ENCODE peak calls at places on chromosomes 4 and X, in eight cellular contexts. One of them, this sample, is unnamed.

GRCh38 chrX:107167163-107167921 is 38.9 kb downstream of the NUP62CL start:
- DNase-seq in naive thymus-derived CD8-positive, alpha-beta T cell: no peak
- DNase-seq in CD4-positive, CD25-positive, alpha-beta regulatory T cell: no peak
- DNase-seq in HFF-Myc: no peak
- DNase-seq in activated CD4-positive, alpha-beta T cell treated with anti-CD3 and anti-CD28 coated beads for 4 hours: no peak
- DNase-seq in fibroblast of the aortic adventitia: no peak
- DNase-seq in renal cortical epithelial cell: no peak
- DNase-seq in AG10803: no peak
- DNase-seq in this sample: no peak

GRCh38 chr4:17761062-17761461 is 20.4 kb downstream of the FAM184B start:
- DNase-seq in CD4-positive, CD25-positive, alpha-beta regulatory T cell: no peak
- DNase-seq in HFF-Myc: no peak
- DNase-seq in renal cortical epithelial cell: no peak
- DNase-seq in fibroblast of the aortic adventitia: no peak
- DNase-seq in AG10803: no peak
- DNase-seq in activated CD4-positive, alpha-beta T cell treated with anti-CD3 and anti-CD28 coated beads for 4 hours: no peak
- DNase-seq in naive thymus-derived CD8-positive, alpha-beta T cell: no peak
- DNase-seq in this sample: no peak

GRCh38 chr4:79358438-79358837 is 32.6 kb upstream of the NAA11 start:
- DNase-seq in naive thymus-derived CD8-positive, alpha-beta T cell: no peak
- DNase-seq in fibroblast of the aortic adventitia: no peak
- DNase-seq in renal cortical epithelial cell: no peak
- DNase-seq in activated CD4-positive, alpha-beta T cell treated with anti-CD3 and anti-CD28 coated beads for 4 hours: no peak
- DNase-seq in AG10803: no peak
- DNase-seq in CD4-positive, CD25-positive, alpha-beta regulatory T cell: no peak
- DNase-seq in HFF-Myc: no peak
- DNase-seq in this sample: no peak

GRCh38 chr4:65014078-65014477 is 604.8 kb upstream of the TECRL start:
- DNase-seq in CD4-positive, CD25-positive, alpha-beta regulatory T cell: no peak
- DNase-seq in activated CD4-positive, alpha-beta T cell treated with anti-CD3 and anti-CD28 coated beads for 4 hours: no peak
- DNase-seq in AG10803: no peak
- DNase-seq in naive thymus-derived CD8-positive, alpha-beta T cell: no peak
- DNase-seq in renal cortical epithelial cell: no peak
- DNase-seq in HFF-Myc: no peak
- DNase-seq in fibroblast of the aortic adventitia: no peak
- DNase-seq in this sample: no peak

GRCh38 chr4:7762376-7763040 is 177.2 kb downstream of the AFAP1 start:
- DNase-seq in CD4-positive, CD25-positive, alpha-beta regulatory T cell: no peak
- DNase-seq in fibroblast of the aortic adventitia: no peak
- DNase-seq in naive thymus-derived CD8-positive, alpha-beta T cell: no peak
- DNase-seq in AG10803: no peak
- DNase-seq in renal cortical epithelial cell: peak
- DNase-seq in activated CD4-positive, alpha-beta T cell treated with anti-CD3 and anti-CD28 coated beads for 4 hours: no peak
- DNase-seq in HFF-Myc: no peak
- DNase-seq in this sample: no peak

GRCh38 chr4:147461161-147461560 is 19.7 kb upstream of the EDNRA start:
- DNase-seq in CD4-positive, CD25-positive, alpha-beta regulatory T cell: no peak
- DNase-seq in naive thymus-derived CD8-positive, alpha-beta T cell: no peak
- DNase-seq in HFF-Myc: no peak
- DNase-seq in renal cortical epithelial cell: no peak
- DNase-seq in AG10803: no peak
- DNase-seq in fibroblast of the aortic adventitia: no peak
- DNase-seq in activated CD4-positive, alpha-beta T cell treated with anti-CD3 and anti-CD28 coated beads for 4 hours: no peak
- DNase-seq in this sample: no peak

GRCh38 chr4:186808635-186809018 is 85.0 kb upstream of the FAT1 start:
- DNase-seq in renal cortical epithelial cell: peak
- DNase-seq in AG10803: peak
- DNase-seq in fibroblast of the aortic adventitia: peak
- DNase-seq in HFF-Myc: no peak
- DNase-seq in CD4-positive, CD25-positive, alpha-beta regulatory T cell: no peak
- DNase-seq in naive thymus-derived CD8-positive, alpha-beta T cell: no peak
- DNase-seq in activated CD4-positive, alpha-beta T cell treated with anti-CD3 and anti-CD28 coated beads for 4 hours: no peak
- DNase-seq in this sample: no peak

GRCh38 chr4:112284662-112285411 is 867 bp downstream of the TIFA start:
- DNase-seq in naive thymus-derived CD8-positive, alpha-beta T cell: no peak
- DNase-seq in activated CD4-positive, alpha-beta T cell treated with anti-CD3 and anti-CD28 coated beads for 4 hours: no peak
- DNase-seq in AG10803: peak
- DNase-seq in CD4-positive, CD25-positive, alpha-beta regulatory T cell: no peak
- DNase-seq in fibroblast of the aortic adventitia: peak
- DNase-seq in HFF-Myc: no peak
- DNase-seq in renal cortical epithelial cell: peak
- DNase-seq in this sample: peak

GRCh38 chr4:41448935-41449334 is 89.0 kb upstream of the LIMCH1 start:
- DNase-seq in renal cortical epithelial cell: peak
- DNase-seq in CD4-positive, CD25-positive, alpha-beta regulatory T cell: no peak
- DNase-seq in activated CD4-positive, alpha-beta T cell treated with anti-CD3 and anti-CD28 coated beads for 4 hours: no peak
- DNase-seq in HFF-Myc: peak
- DNase-seq in fibroblast of the aortic adventitia: peak
- DNase-seq in AG10803: no peak
- DNase-seq in naive thymus-derived CD8-positive, alpha-beta T cell: no peak
- DNase-seq in this sample: no peak

GRCh38 chrX:18036394-18036793 is 175.3 kb upstream of the RAI2 start:
- DNase-seq in HFF-Myc: no peak
- DNase-seq in fibroblast of the aortic adventitia: no peak
- DNase-seq in AG10803: no peak
- DNase-seq in CD4-positive, CD25-positive, alpha-beta regulatory T cell: no peak
- DNase-seq in renal cortical epithelial cell: no peak
- DNase-seq in activated CD4-positive, alpha-beta T cell treated with anti-CD3 and anti-CD28 coated beads for 4 hours: no peak
- DNase-seq in naive thymus-derived CD8-positive, alpha-beta T cell: no peak
- DNase-seq in this sample: no peak

GRCh38 chr4:26987191-26987590 is 126.5 kb downstream of the STIM2 start:
- DNase-seq in activated CD4-positive, alpha-beta T cell treated with anti-CD3 and anti-CD28 coated beads for 4 hours: no peak
- DNase-seq in fibroblast of the aortic adventitia: no peak
- DNase-seq in AG10803: no peak
- DNase-seq in HFF-Myc: no peak
- DNase-seq in renal cortical epithelial cell: no peak
- DNase-seq in CD4-positive, CD25-positive, alpha-beta regulatory T cell: no peak
- DNase-seq in naive thymus-derived CD8-positive, alpha-beta T cell: no peak
- DNase-seq in this sample: no peak